ENCODE peak calls at places on chromosomes 1 and 21, in seven cellular contexts. One of them, this sample, is unnamed.

GRCh38 chr1:183310753-183311465 is 107.3 kb downstream of the NMNAT2 start:
- DNase-seq in psoas muscle: no peak
- DNase-seq in small intestine: no peak
- DNase-seq in body of pancreas: peak; percentile 67
- DNase-seq in gastrocnemius medialis: no peak
- DNase-seq in aorta: peak; percentile 83
- DNase-seq in iPS DF 6.9: no peak
- DNase-seq in this sample: peak; percentile 45

GRCh38 chr1:70485624-70486023 is 74.6 kb downstream of the CTH start:
- DNase-seq in gastrocnemius medialis: no peak
- DNase-seq in body of pancreas: no peak
- DNase-seq in iPS DF 6.9: no peak
- DNase-seq in psoas muscle: no peak
- DNase-seq in small intestine: no peak
- DNase-seq in aorta: no peak
- DNase-seq in this sample: no peak

GRCh38 chr1:201649776-201650607 is 111.1 kb downstream of the NAV1 start:
- DNase-seq in body of pancreas: peak; percentile 88
- DNase-seq in iPS DF 6.9: no peak
- DNase-seq in psoas muscle: peak; percentile 87
- DNase-seq in gastrocnemius medialis: peak; percentile 49
- DNase-seq in aorta: peak; percentile 92
- DNase-seq in small intestine: peak; percentile 80
- DNase-seq in this sample: no peak

GRCh38 chr21:45289655-45290515 is 2.2 kb upstream of the POFUT2 start:
- DNase-seq in small intestine: no peak
- DNase-seq in gastrocnemius medialis: no peak
- DNase-seq in body of pancreas: no peak
- DNase-seq in aorta: no peak
- DNase-seq in psoas muscle: no peak
- DNase-seq in iPS DF 6.9: no peak
- DNase-seq in this sample: no peak

GRCh38 chr1:60390593-60391282 is 317.2 kb upstream of the C1orf87 start:
- DNase-seq in psoas muscle: no peak
- DNase-seq in iPS DF 6.9: no peak
- DNase-seq in gastrocnemius medialis: no peak
- DNase-seq in body of pancreas: no peak
- DNase-seq in small intestine: no peak
- DNase-seq in aorta: no peak
- DNase-seq in this sample: no peak

GRCh38 chr21:42373181-42373907 is 7.0 kb upstream of the TFF1 start:
- DNase-seq in body of pancreas: no peak
- DNase-seq in small intestine: no peak
- DNase-seq in psoas muscle: no peak
- DNase-seq in iPS DF 6.9: no peak
- DNase-seq in aorta: peak; percentile 33
- DNase-seq in gastrocnemius medialis: no peak
- DNase-seq in this sample: no peak

GRCh38 chr1:178628637-178629548 is 96.2 kb upstream of the RALGPS2 start:
- DNase-seq in iPS DF 6.9: no peak
- DNase-seq in body of pancreas: peak; percentile 22
- DNase-seq in small intestine: no peak
- DNase-seq in gastrocnemius medialis: peak; percentile 7
- DNase-seq in psoas muscle: peak; percentile 52
- DNase-seq in aorta: no peak
- DNase-seq in this sample: peak; percentile 34

GRCh38 chr1:246680180-246680579 is 44.0 kb upstream of the SCCPDH start:
- DNase-seq in gastrocnemius medialis: no peak
- DNase-seq in iPS DF 6.9: no peak
- DNase-seq in psoas muscle: no peak
- DNase-seq in small intestine: no peak
- DNase-seq in body of pancreas: no peak
- DNase-seq in aorta: no peak
- DNase-seq in this sample: peak; percentile 30

GRCh38 chr1:76868916-76869315 is 1.6 kb downstream of the ST6GALNAC5 start:
- DNase-seq in aorta: peak; percentile 76
- DNase-seq in gastrocnemius medialis: no peak
- DNase-seq in small intestine: no peak
- DNase-seq in iPS DF 6.9: no peak
- DNase-seq in body of pancreas: no peak
- DNase-seq in psoas muscle: no peak
- DNase-seq in this sample: no peak

GRCh38 chr1:158019177-158019868 is 25.9 kb downstream of the KIRREL1 start:
- DNase-seq in body of pancreas: peak; percentile 56
- DNase-seq in psoas muscle: no peak
- DNase-seq in gastrocnemius medialis: no peak
- DNase-seq in iPS DF 6.9: peak; percentile 71
- DNase-seq in aorta: no peak
- DNase-seq in small intestine: no peak
- DNase-seq in this sample: peak; percentile 90

GRCh38 chr1:244325056-244325764 is 126.5 kb downstream of the ADSS2 start:
- DNase-seq in iPS DF 6.9: no peak
- DNase-seq in gastrocnemius medialis: peak; percentile 16
- DNase-seq in aorta: no peak
- DNase-seq in body of pancreas: peak; percentile 42
- DNase-seq in psoas muscle: no peak
- DNase-seq in small intestine: peak; percentile 32
- DNase-seq in this sample: no peak

GRCh38 chr1:170402451-170403311 is 129.3 kb upstream of the GORAB start:
- DNase-seq in psoas muscle: no peak
- DNase-seq in small intestine: no peak
- DNase-seq in gastrocnemius medialis: no peak
- DNase-seq in aorta: no peak
- DNase-seq in iPS DF 6.9: no peak
- DNase-seq in body of pancreas: peak; percentile 5
- DNase-seq in this sample: no peak

GRCh38 chr1:170410391-170411146 is 121.4 kb upstream of the GORAB start:
- DNase-seq in gastrocnemius medialis: no peak
- DNase-seq in body of pancreas: no peak
- DNase-seq in psoas muscle: no peak
- DNase-seq in iPS DF 6.9: no peak
- DNase-seq in aorta: no peak
- DNase-seq in small intestine: no peak
- DNase-seq in this sample: no peak

GRCh38 chr1:170407601-170408000 is 124.4 kb upstream of the GORAB start:
- DNase-seq in iPS DF 6.9: no peak
- DNase-seq in aorta: no peak
- DNase-seq in body of pancreas: no peak
- DNase-seq in small intestine: no peak
- DNase-seq in gastrocnemius medialis: no peak
- DNase-seq in psoas muscle: no peak
- DNase-seq in this sample: no peak

DNA sequence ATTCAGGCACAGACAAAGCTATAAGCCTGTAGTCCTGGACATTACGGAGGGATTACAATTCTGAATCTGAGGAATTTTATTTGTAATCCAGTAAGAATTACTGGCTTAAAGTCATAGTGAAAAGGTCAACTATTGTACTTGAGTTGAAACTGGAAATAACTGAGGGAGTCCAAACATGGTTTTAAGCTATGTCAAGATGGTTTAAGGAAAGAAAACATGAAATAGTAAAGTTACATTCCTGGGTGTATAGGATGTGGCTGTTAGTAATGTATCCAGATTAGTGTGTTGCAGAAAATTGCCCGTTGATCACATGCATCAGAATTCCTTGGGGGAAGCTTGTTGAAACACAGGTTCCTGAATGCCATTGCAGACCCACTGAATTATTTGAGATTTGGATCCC is 124.8 kb upstream of the GORAB start:
- DNase-seq in aorta: no peak
- DNase-seq in small intestine: no peak
- DNase-seq in body of pancreas: no peak
- DNase-seq in gastrocnemius medialis: no peak
- DNase-seq in psoas muscle: no peak
- DNase-seq in iPS DF 6.9: no peak
- DNase-seq in this sample: no peak
- H3K4me1 ChIP-seq in aorta: no peaks in the 10 kb centered on the region
- H3K4me1 ChIP-seq in small intestine: no peaks in the 10 kb centered on the region
- H3K4me1 ChIP-seq in body of pancreas: no peaks in the 10 kb centered on the region
- H3K4me1 ChIP-seq in gastrocnemius medialis: no peaks in the 10 kb centered on the region
- H3K4me1 ChIP-seq in psoas muscle: no peaks in the 10 kb centered on the region
- H3K4me1 ChIP-seq in iPS DF 6.9: no peaks in the 10 kb centered on the region
- H3K4me1 ChIP-seq in this sample: no peaks in the 10 kb centered on the region

GRCh38 chr1:239112536-239112935 is 273.8 kb upstream of the CHRM3 start:
- DNase-seq in small intestine: no peak
- DNase-seq in body of pancreas: no peak
- DNase-seq in iPS DF 6.9: no peak
- DNase-seq in psoas muscle: no peak
- DNase-seq in aorta: no peak
- DNase-seq in gastrocnemius medialis: no peak
- DNase-seq in this sample: no peak

GRCh38 chr1:239107676-239108075 is 278.7 kb upstream of the CHRM3 start:
- DNase-seq in body of pancreas: no peak
- DNase-seq in aorta: no peak
- DNase-seq in small intestine: no peak
- DNase-seq in psoas muscle: no peak
- DNase-seq in iPS DF 6.9: no peak
- DNase-seq in gastrocnemius medialis: no peak
- DNase-seq in this sample: no peak

GRCh38 chr1:239112092-239112491 is 274.3 kb upstream of the CHRM3 start:
- DNase-seq in body of pancreas: no peak
- DNase-seq in aorta: no peak
- DNase-seq in small intestine: peak; percentile 53
- DNase-seq in psoas muscle: no peak
- DNase-seq in gastrocnemius medialis: no peak
- DNase-seq in iPS DF 6.9: no peak
- DNase-seq in this sample: no peak
- H3K9me3 ChIP-seq in body of pancreas: no peaks in the 10 kb centered on the region
- H3K9me3 ChIP-seq in aorta: no peaks in the 10 kb centered on the region
- H3K9me3 ChIP-seq in small intestine: no peaks in the 10 kb centered on the region
- H3K9me3 ChIP-seq in psoas muscle: no peaks in the 10 kb centered on the region
- H3K9me3 ChIP-seq in gastrocnemius medialis: no peaks in the 10 kb centered on the region
- H3K9me3 ChIP-seq in iPS DF 6.9: no peaks in the 10 kb centered on the region
- H3K9me3 ChIP-seq in this sample: no peaks in the 10 kb centered on the region

DNA sequence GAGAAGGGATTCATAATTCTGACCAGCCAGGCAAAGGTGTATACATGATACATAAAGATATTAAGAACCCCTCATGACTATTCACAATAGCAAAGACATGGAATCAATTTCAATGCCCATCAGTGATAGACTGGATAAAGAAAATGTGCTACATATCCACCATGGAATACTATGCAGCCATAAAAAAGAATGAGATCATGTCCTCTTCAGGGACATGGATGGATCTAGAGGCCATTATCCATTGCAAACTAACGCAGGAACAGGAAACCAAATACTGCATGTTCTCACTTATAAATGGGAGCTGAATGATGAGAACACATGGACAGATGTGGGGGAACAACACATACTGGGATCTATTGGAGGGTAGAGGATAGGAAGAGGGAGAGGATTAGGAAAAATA is 21.4 kb downstream of the CR1L start:
- DNase-seq in psoas muscle: no peak
- DNase-seq in aorta: no peak
- DNase-seq in body of pancreas: no peak
- DNase-seq in gastrocnemius medialis: no peak
- DNase-seq in small intestine: no peak
- DNase-seq in iPS DF 6.9: no peak
- DNase-seq in this sample: no peak
- H3K4me3 ChIP-seq in psoas muscle: no peak overlapping the region
- H3K4me3 ChIP-seq in aorta: no peak overlapping the region
- H3K4me3 ChIP-seq in body of pancreas: no peak overlapping the region
- H3K4me3 ChIP-seq in gastrocnemius medialis: no peak overlapping the region
- H3K4me3 ChIP-seq in small intestine: no peak overlapping the region
- H3K4me3 ChIP-seq in iPS DF 6.9: no peak overlapping the region
- H3K4me3 ChIP-seq in this sample: no peak overlapping the region

GRCh38 chr1:4177425-4178150 is 277.5 kb upstream of the C1orf174 start:
- DNase-seq in small intestine: no peak
- DNase-seq in iPS DF 6.9: no peak
- DNase-seq in aorta: no peak
- DNase-seq in body of pancreas: no peak
- DNase-seq in gastrocnemius medialis: no peak
- DNase-seq in psoas muscle: no peak
- DNase-seq in this sample: no peak

GRCh38 chr1:4174291-4175200 is 274.5 kb upstream of the C1orf174 start:
- DNase-seq in small intestine: no peak
- DNase-seq in gastrocnemius medialis: no peak
- DNase-seq in aorta: no peak
- DNase-seq in psoas muscle: no peak
- DNase-seq in iPS DF 6.9: no peak
- DNase-seq in body of pancreas: no peak
- DNase-seq in this sample: no peak

GRCh38 chr1:4175566-4176405 is 275.7 kb upstream of the C1orf174 start:
- DNase-seq in small intestine: no peak
- DNase-seq in body of pancreas: no peak
- DNase-seq in gastrocnemius medialis: no peak
- DNase-seq in psoas muscle: no peak
- DNase-seq in iPS DF 6.9: no peak
- DNase-seq in aorta: no peak
- DNase-seq in this sample: no peak

GRCh38 chr1:4178501-4178900 is 278.4 kb upstream of the C1orf174 start:
- DNase-seq in small intestine: no peak
- DNase-seq in gastrocnemius medialis: no peak
- DNase-seq in iPS DF 6.9: no peak
- DNase-seq in aorta: no peak
- DNase-seq in body of pancreas: no peak
- DNase-seq in psoas muscle: no peak
- DNase-seq in this sample: no peak

DNA sequence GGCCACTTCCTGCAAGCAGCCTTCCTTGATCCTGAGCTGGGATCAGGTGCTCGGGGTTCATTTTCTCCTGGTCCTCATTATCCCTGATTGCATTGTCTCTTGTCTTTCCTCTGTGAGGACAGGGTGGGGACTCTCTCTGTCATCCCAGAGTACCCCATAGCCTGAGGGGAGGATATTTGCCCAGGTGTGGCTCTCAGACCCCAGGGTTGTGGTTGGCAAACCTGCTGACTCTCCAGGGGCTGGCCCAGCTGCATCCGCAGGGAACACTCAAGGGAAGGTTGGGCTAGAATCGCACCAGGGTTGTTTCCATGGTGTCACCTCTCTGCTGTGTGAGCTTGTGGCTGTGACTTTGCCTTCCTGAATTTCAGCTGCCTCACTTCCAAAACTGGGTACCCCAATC is 276.8 kb upstream of the C1orf174 start:
- DNase-seq in iPS DF 6.9: no peak
- DNase-seq in psoas muscle: no peak
- DNase-seq in body of pancreas: no peak
- DNase-seq in aorta: no peak
- DNase-seq in gastrocnemius medialis: no peak
- DNase-seq in small intestine: no peak
- DNase-seq in this sample: no peak
- H3K4me1 ChIP-seq in iPS DF 6.9: no peaks in the 10 kb centered on the region
- H3K4me1 ChIP-seq in psoas muscle: no peaks in the 10 kb centered on the region
- H3K4me1 ChIP-seq in body of pancreas: no peaks in the 10 kb centered on the region
- H3K4me1 ChIP-seq in aorta: no peaks in the 10 kb centered on the region
- H3K4me1 ChIP-seq in gastrocnemius medialis: no peaks in the 10 kb centered on the region
- H3K4me1 ChIP-seq in small intestine: no peaks in the 10 kb centered on the region
- H3K4me1 ChIP-seq in this sample: no peaks in the 10 kb centered on the region

This sample was measured in SJCRH30.